ENCODE peak calls at places on chromosome 15, in four cellular contexts. C is A549, K is HCT116, R is HepG2. N is an unnamed sample.

GRCh38 chr15:30985081-30985531 is 6.3 kb downstream of the MTMR10 start:
- DNase-seq in K (no peak), R (no peak), C (no peak), N (no peak)

GRCh38 chr15:66879968-66880367 is 177.9 kb downstream of the SMAD6 start:
- DNase-seq in C (no peak), K (no peak), R (no peak), N (no peak)

GRCh38 chr15:50624616-50625168 is 61.9 kb downstream of the TRPM7 start:
- DNase-seq in C (no peak), K (no peak), R (no peak), N (no peak)

GRCh38 chr15:80157215-80157614 is 4.4 kb downstream of the FAH start:
- DNase-seq in R (no peak), K (no peak), C (no peak), N (no peak)

GRCh38 chr15:72835289-72835890 is 51.8 kb upstream of the ADPGK start:
- DNase-seq in R (peak), C (no peak), K (peak), N (no peak)

GRCh38 chr15:69853572-69853971 is 244.1 kb downstream of the TLE3 start:
- DNase-seq in K (peak), R (no peak), C (peak), N (no peak)

GRCh38 chr15:90552929-90553211 is 23.1 kb downstream of the CRTC3 start:
- DNase-seq in K (no peak), C (no peak), R (no peak), N (no peak)

GRCh38 chr15:95087253-95087609 is 855.9 kb downstream of the MCTP2 start:
- DNase-seq in R (no peak), C (no peak), K (no peak), N (no peak)

GRCh38 chr15:88738796-88739195 is 64.4 kb upstream of the ACAN start:
- DNase-seq in R (no peak), K (no peak), C (no peak), N (no peak)

GRCh38 chr15:67033521-67033920 is 31.9 kb upstream of the SMAD3 start:
- DNase-seq in K (no peak), C (no peak), R (no peak), N (no peak)

GRCh38 chr15:74383695-74384565 is 16.5 kb upstream of the CYP11A1 start:
- DNase-seq in R (no peak), C (no peak), K (peak), N (no peak)

GRCh38 chr15:68797157-68797556 is 23.5 kb downstream of the ANP32A start:
- DNase-seq in K (no peak), R (no peak), C (no peak), N (no peak)

GRCh38 chr15:32030795-32031194 is 480 bp downstream of the CHRNA7 start:
- DNase-seq in R (no peak), C (no peak), K (no peak), N (no peak)

GRCh38 chr15:88491158-88491557 is 23.6 kb downstream of the MRPS11 start:
- DNase-seq in K (no peak), R (no peak), C (no peak), N (no peak)

GRCh38 chr15:44729394-44729913 is 6.9 kb upstream of the TRIM69 start:
- DNase-seq in K (no peak), C (no peak), R (no peak), N (no peak)

GRCh38 chr15:68818671-68819450 is 1.8 kb downstream of the ANP32A start:
- DNase-seq in C (peak), K (no peak), R (peak), N (peak)

GRCh38 chr15:67105065-67105951 is 39.9 kb downstream of the SMAD3 start:
- DNase-seq in R (peak), C (peak), K (peak), N (no peak)

GRCh38 chr15:92917606-92918407 is 17.7 kb downstream of the CHD2 start:
- DNase-seq in R (peak), K (peak), C (peak), N (peak)

GRCh38 chr15:62067448-62068044 is 769 bp downstream of the C2CD4A start:
- DNase-seq in C (no peak), R (no peak), K (no peak), N (no peak)

GRCh38 chr15:91049378-91050127 is 27.2 kb upstream of the VPS33B start:
- DNase-seq in C (peak), R (peak), K (peak), N (peak)

GRCh38 chr15:67839358-67839928 is 402 bp downstream of the RNU6-1 start:
- DNase-seq in K (peak), R (peak), C (peak), N (peak)

GRCh38 chr15:99427668-99428361 is 138.0 kb upstream of the MEF2A start:
- DNase-seq in K (no peak), R (no peak), C (no peak), N (no peak)

GRCh38 chr15:45499426-45499825 is 23.1 kb downstream of the SLC30A4 start:
- DNase-seq in R (no peak), K (no peak), C (no peak), N (no peak)

GRCh38 chr15:51080286-51080685 is 14.4 kb downstream of the TNFAIP8L3 start:
- DNase-seq in C (no peak), K (no peak), R (no peak), N (no peak)

GRCh38 chr15:48292458-48292857 is 38.8 kb upstream of the DUT start:
- DNase-seq in R (no peak), K (no peak), C (no peak), N (no peak)

GRCh38 chr15:64699767-64700388 is 75.5 kb downstream of the RBPMS2 start:
- DNase-seq in R (no peak), K (no peak), C (no peak), N (no peak)

GRCh38 chr15:65856821-65857455 is 12.4 kb upstream of the RAB11A start:
- DNase-seq in K (peak), C (peak), R (peak), N (no peak)

GRCh38 chr15:44646460-44646859 is 17.0 kb downstream of the SPG11 start:
- DNase-seq in R (no peak), K (no peak), C (no peak), N (no peak)

GRCh38 chr15:52857937-52858336 is 67.8 kb upstream of the ONECUT1 start:
- DNase-seq in R (no peak), K (no peak), C (no peak), N (no peak)

GRCh38 chr15:65655026-65655425 is 33.3 kb downstream of the SLC24A1 start:
- DNase-seq in C (no peak), K (no peak), R (peak), N (no peak)

GRCh38 chr15:96234109-96234892 is 96.2 kb upstream of the NR2F2 start:
- DNase-seq in K (no peak), R (no peak), C (no peak), N (no peak)

DNA sequence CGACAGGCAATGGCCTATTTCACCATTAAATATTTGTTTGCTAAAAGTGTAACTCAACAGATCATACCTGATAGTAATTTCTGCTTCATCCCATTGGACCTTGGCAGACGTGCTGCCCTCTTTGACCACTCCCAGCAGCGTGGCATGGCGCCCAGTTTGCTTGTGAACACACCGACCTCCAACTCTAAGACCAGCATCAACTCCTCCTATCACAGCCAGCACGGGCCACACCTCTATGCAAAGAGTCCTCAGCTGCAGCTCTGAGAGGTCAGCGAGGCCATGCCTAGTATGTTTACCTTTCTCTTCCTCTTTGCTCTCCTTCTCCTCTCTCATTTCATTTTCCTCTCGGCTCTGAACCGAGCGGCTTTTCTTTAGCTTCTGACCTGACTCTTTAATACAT is 80.6 kb downstream of the FBXL22 start:
- DNase-seq in K (no peak), R (peak), C (peak), N (no peak)
- TF ChIP-seq REST in K (no peak), R (no peak), C (no peak), N (no peak)

GRCh38 chr15:77942611-77943211 is 134.8 kb downstream of the TBC1D2B start:
- DNase-seq in R (peak), K (no peak), C (no peak), N (no peak)

GRCh38 chr15:77940548-77940947 is 137.0 kb downstream of the TBC1D2B start:
- DNase-seq in C (no peak), R (no peak), K (no peak), N (no peak)

GRCh38 chr15:77939851-77940250 is 137.7 kb downstream of the TBC1D2B start:
- DNase-seq in K (no peak), C (no peak), R (no peak), N (no peak)

GRCh38 chr15:77944002-77944867 is 133.3 kb downstream of the TBC1D2B start:
- DNase-seq in K (peak), R (peak), C (no peak), N (peak)
- TF ChIP-seq REST in K (no peak), R (no peak), C (no peak), N (no peak)

GRCh38 chr15:85708402-85708932 is 86.3 kb downstream of the KLHL25 start:
- DNase-seq in K (no peak), R (peak), C (no peak), N (no peak)

GRCh38 chr15:85709250-85709649 is 85.5 kb downstream of the KLHL25 start:
- DNase-seq in C (no peak), K (no peak), R (no peak), N (no peak)

GRCh38 chr15:85710340-85710842 is 84.3 kb downstream of the KLHL25 start:
- DNase-seq in R (no peak), C (no peak), K (no peak), N (no peak)

GRCh38 chr15:85706779-85707518 is 87.8 kb downstream of the KLHL25 start:
- DNase-seq in C (no peak), K (no peak), R (no peak), N (no peak)

GRCh38 chr15:85707519-85708338 is 87.0 kb downstream of the KLHL25 start:
- DNase-seq in R (peak), K (no peak), C (no peak), N (no peak)
- TF ChIP-seq REST in R (peak), K (no peak), C (no peak), N (no peak)

GRCh38 chr15:75799190-75799589 is 44.1 kb upstream of the UBE2Q2 start:
- DNase-seq in C (no peak), K (no peak), R (no peak), N (no peak)

GRCh38 chr15:75796321-75796720 is 46.9 kb upstream of the UBE2Q2 start:
- DNase-seq in R (no peak), K (no peak), C (no peak), N (no peak)

GRCh38 chr15:75801859-75802593 is 41.2 kb upstream of the UBE2Q2 start:
- DNase-seq in R (peak), K (peak), C (peak), N (peak)
- TF ChIP-seq REST in R (no peak), K (no peak), C (no peak), N (no peak)

DNA sequence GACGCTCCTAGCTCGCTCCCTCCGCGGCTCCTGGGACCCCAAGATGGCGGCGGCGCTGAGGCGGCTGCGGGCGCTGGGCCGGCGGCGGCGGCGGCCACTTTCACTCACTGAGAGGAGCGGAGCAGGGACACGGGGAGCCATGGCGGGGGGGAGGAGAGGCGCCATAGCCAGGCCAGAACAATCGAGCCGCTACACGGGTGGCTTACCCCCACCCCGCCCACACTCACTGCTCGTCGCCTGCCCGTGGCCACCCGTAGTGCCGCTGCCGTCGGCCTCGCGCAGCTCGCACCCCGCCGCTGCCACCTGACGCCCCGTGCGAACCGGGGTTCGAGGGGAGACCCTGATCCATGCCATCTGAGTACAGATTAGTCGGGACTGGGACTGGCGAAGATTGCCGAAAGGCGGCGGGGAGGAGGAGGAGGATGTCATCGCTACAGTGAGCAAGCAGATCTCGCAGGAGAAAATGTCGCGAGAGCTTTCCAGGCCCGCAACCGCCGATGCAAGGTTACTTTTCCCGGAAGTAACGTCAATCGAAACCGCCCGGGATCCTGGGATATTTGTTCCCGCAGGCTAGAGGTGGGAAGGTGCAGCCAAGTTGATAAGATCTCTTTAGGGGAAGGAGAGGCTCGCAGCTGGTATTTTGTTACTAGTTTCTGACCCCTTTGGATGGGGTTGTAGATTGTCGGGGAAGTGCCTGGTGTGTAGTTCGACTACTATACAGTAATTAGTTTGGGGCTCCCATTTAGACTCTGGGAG is at the start of gene INO80:
- DNase-seq in K (peak), C (peak), R (peak), N (peak)
- TF ChIP-seq REST in K (no peak), C (peak), R (peak), N (peak)

N was measured in HL-60.